ENCODE peak calls at places on chromosomes 16 and 17, in eight cellular contexts. M is adipocyte, K is GM23248, G is brain microvascular endothelial cell, V is endothelial cell of umbilical vein, B is transverse colon, W is SK-N-SH, Q is left ventricle myocardium inferior. E is an unnamed sample. For H3K27me3, the result is how much of the 10 kb centered on the place peaks cover.

GRCh38 chr17:2871720-2872119 is 75.5 kb downstream of the RAP1GAP2 start:
- DNase-seq in V (no peak), M (no peak), W (no peak), Q (no peak), B (no peak), G (no peak), K (no peak), E (peak)

GRCh38 chr17:31595076-31595475 is 203.6 kb downstream of the RAB11FIP4 start:
- DNase-seq in M (peak), V (no peak), B (no peak), Q (no peak), W (no peak), K (peak), G (no peak), E (no peak)

GRCh38 chr16:54651851-54652770 is 278.6 kb upstream of the IRX5 start:
- DNase-seq in K (peak), G (no peak), V (no peak), W (no peak), Q (no peak), B (no peak), M (no peak), E (no peak)

GRCh38 chr17:16493470-16494048 is 1.6 kb upstream of the LRRC75A start:
- DNase-seq in V (no peak), B (no peak), M (no peak), Q (no peak), W (no peak), G (no peak), K (no peak), E (no peak)

GRCh38 chr17:7132511-7133094 is 18.0 kb upstream of the ASGR2 start:
- DNase-seq in M (no peak), V (peak), K (no peak), W (no peak), Q (no peak), B (peak), G (peak), E (no peak)

GRCh38 chr17:82094931-82095776 is 2.9 kb downstream of the FASN start:
- DNase-seq in M (no peak), K (no peak), B (no peak), W (no peak), V (no peak), Q (peak), G (no peak), E (no peak)

GRCh38 chr16:46885960-46886763 is 2.0 kb downstream of the GPT2 start:
- DNase-seq in G (no peak), W (peak), B (no peak), Q (no peak), M (peak), K (peak), V (no peak), E (peak)

GRCh38 chr17:76199466-76199865 is 40.8 kb downstream of the RNF157 start:
- DNase-seq in G (no peak), M (no peak), Q (no peak), V (no peak), K (no peak), B (no peak), W (no peak), E (no peak)

GRCh38 chr17:64004903-64005733 is 7.0 kb downstream of the PRR29 start:
- DNase-seq in B (no peak), G (no peak), Q (no peak), W (peak), K (no peak), V (no peak), M (no peak), E (no peak)

GRCh38 chr17:14118951-14119350 is 49.6 kb downstream of the COX10 start:
- DNase-seq in W (no peak), K (no peak), Q (no peak), V (no peak), G (no peak), M (no peak), B (no peak), E (no peak)

GRCh38 chr16:67431805-67432476 is 1.0 kb downstream of the HSD11B2 start:
- DNase-seq in M (no peak), G (no peak), Q (no peak), K (no peak), B (no peak), W (peak), V (no peak), E (no peak)

GRCh38 chr17:81518113-81518784 is 5.7 kb upstream of the ACTG1 start:
- DNase-seq in Q (no peak), M (peak), G (no peak), W (no peak), V (no peak), K (peak), B (peak), E (no peak)

GRCh38 chr17:63113167-63113566 is 147.1 kb downstream of the TANC2 start:
- DNase-seq in V (no peak), G (no peak), B (no peak), M (no peak), W (no peak), Q (no peak), K (no peak), E (no peak)

GRCh38 chr16:64679976-64680375 is 441.9 kb downstream of the CDH11 start:
- DNase-seq in W (no peak), B (no peak), V (no peak), Q (no peak), G (no peak), K (no peak), M (no peak), E (peak)

GRCh38 chr17:40373324-40373723 is 8.8 kb upstream of the GJD3 start:
- DNase-seq in Q (no peak), V (no peak), G (peak), K (peak), W (no peak), M (peak), B (no peak), E (peak)

GRCh38 chr16:64809876-64810629 is 311.8 kb downstream of the CDH11 start:
- DNase-seq in Q (no peak), W (no peak), G (no peak), B (no peak), K (no peak), M (no peak), V (no peak), E (no peak)

GRCh38 chr17:40582328-40582901 is 17.1 kb upstream of the CCR7 start:
- DNase-seq in M (no peak), G (no peak), W (no peak), V (peak), K (no peak), Q (peak), B (peak), E (peak)

GRCh38 chr16:80948886-80949502 is 57.7 kb downstream of the CMC2 start:
- DNase-seq in V (peak), G (no peak), W (peak), K (peak), B (peak), Q (peak), M (peak), E (no peak)

GRCh38 chr17:31085563-31085962 is 9.2 kb upstream of the NF1 start:
- DNase-seq in Q (no peak), M (peak), V (no peak), B (no peak), K (peak), G (peak), W (no peak), E (peak)

GRCh38 chr17:78826426-78826825 is 14.2 kb downstream of the USP36 start:
- DNase-seq in B (no peak), K (peak), G (peak), M (no peak), W (no peak), Q (no peak), V (no peak), E (no peak)

GRCh38 chr16:66984902-66985311 is 3.5 kb upstream of the CES4A start:
- DNase-seq in K (no peak), V (no peak), Q (no peak), G (no peak), W (no peak), B (no peak), M (no peak), E (no peak)

GRCh38 chr17:13792314-13792713 is 190.6 kb upstream of the HS3ST3A1 start:
- DNase-seq in W (no peak), V (no peak), K (peak), G (peak), Q (no peak), M (peak), B (no peak), E (no peak)

GRCh38 chr17:64315032-64315490 is 52.0 kb upstream of the TEX2 start:
- DNase-seq in M (peak), W (no peak), G (no peak), K (peak), B (peak), V (peak), Q (peak), E (no peak)

GRCh38 chr16:27304881-27305280 is 8.9 kb upstream of the IL4R start:
- DNase-seq in G (no peak), V (no peak), M (no peak), B (no peak), K (no peak), W (no peak), Q (no peak), E (no peak)

GRCh38 chr16:8795096-8795495 is 2.3 kb downstream of the TMEM186 start:
- DNase-seq in G (peak), K (no peak), W (no peak), B (no peak), M (no peak), V (no peak), Q (no peak), E (no peak)

GRCh38 chr17:64230551-64231408 is 32.3 kb downstream of the TEX2 start:
- DNase-seq in B (no peak), Q (no peak), V (peak), K (peak), W (no peak), G (peak), M (peak), E (peak)

GRCh38 chr16:70454221-70455034 is at the start of gene FCSK:
- DNase-seq in M (peak), K (peak), V (peak), W (peak), G (peak), Q (peak), B (peak), E (peak)

GRCh38 chr17:28333083-28333746 is 2.1 kb downstream of the IFT20 start:
- DNase-seq in M (no peak), V (no peak), W (no peak), G (no peak), Q (no peak), B (peak), K (peak), E (no peak)

GRCh38 chr16:72221216-72221995 is 49.5 kb upstream of the PMFBP1 start:
- DNase-seq in M (no peak), B (no peak), V (no peak), G (no peak), Q (no peak), K (peak), W (no peak), E (no peak)

GRCh38 chr16:9567674-9568073 is 476.2 kb downstream of the HAPSTR1 start:
- DNase-seq in G (no peak), M (no peak), V (no peak), K (no peak), W (no peak), B (no peak), Q (no peak), E (no peak)

GRCh38 chr16:49889725-49890397 is 33.9 kb upstream of the ZNF423 start:
- DNase-seq in V (no peak), G (no peak), K (no peak), M (no peak), W (no peak), Q (no peak), B (no peak), E (peak)

GRCh38 chr17:4444782-4445473 is 11.2 kb downstream of the SPNS3 start:
- DNase-seq in K (peak), W (peak), B (peak), V (no peak), G (no peak), Q (peak), M (peak), E (no peak)

GRCh38 chr17:55334881-55335523 is 70.2 kb downstream of the HLF start:
- DNase-seq in G (no peak), K (peak), W (no peak), V (no peak), B (no peak), M (no peak), Q (no peak), E (no peak)

GRCh38 chr17:27326051-27326450 is 32.1 kb downstream of the WSB1 start:
- DNase-seq in Q (no peak), W (no peak), M (no peak), K (no peak), B (no peak), G (no peak), V (no peak), E (no peak)

GRCh38 chr16:8859913-8860881 is 8.6 kb downstream of the CARHSP1 start:
- DNase-seq in G (peak), B (peak), W (no peak), Q (peak), K (peak), M (peak), V (peak), E (no peak)

GRCh38 chr16:81181013-81181720 is 57.3 kb upstream of the BCO1 start:
- DNase-seq in W (no peak), B (peak), V (peak), G (peak), M (peak), K (peak), Q (peak), E (peak)

GRCh38 chr17:80112471-80113032 is 11.2 kb downstream of the GAA start:
- DNase-seq in Q (no peak), B (no peak), K (no peak), M (no peak), G (no peak), V (no peak), W (no peak), E (no peak)

GRCh38 chr17:64095144-64095882 is 34.6 kb downstream of the ERN1 start:
- DNase-seq in K (no peak), Q (no peak), G (no peak), W (no peak), V (no peak), B (no peak), M (no peak), E (peak)

GRCh38 chr17:74739227-74739831 is 2.3 kb downstream of the RAB37 start:
- DNase-seq in K (no peak), B (no peak), G (no peak), Q (no peak), M (no peak), V (no peak), W (no peak), E (no peak)

GRCh38 chr17:74742978-74743545 is 5.4 kb upstream of the NHERF1 start:
- DNase-seq in K (no peak), V (no peak), M (no peak), B (no peak), Q (peak), W (no peak), G (no peak), E (no peak)

GRCh38 chr17:74742153-74742515 is 5.1 kb downstream of the RAB37 start:
- DNase-seq in B (peak), V (peak), M (peak), W (no peak), Q (peak), G (no peak), K (no peak), E (no peak)

GRCh38 chr17:74738051-74738996 is 1.3 kb downstream of the RAB37 start:
- DNase-seq in G (no peak), W (no peak), Q (peak), M (no peak), B (peak), K (no peak), V (no peak), E (no peak)

DNA sequence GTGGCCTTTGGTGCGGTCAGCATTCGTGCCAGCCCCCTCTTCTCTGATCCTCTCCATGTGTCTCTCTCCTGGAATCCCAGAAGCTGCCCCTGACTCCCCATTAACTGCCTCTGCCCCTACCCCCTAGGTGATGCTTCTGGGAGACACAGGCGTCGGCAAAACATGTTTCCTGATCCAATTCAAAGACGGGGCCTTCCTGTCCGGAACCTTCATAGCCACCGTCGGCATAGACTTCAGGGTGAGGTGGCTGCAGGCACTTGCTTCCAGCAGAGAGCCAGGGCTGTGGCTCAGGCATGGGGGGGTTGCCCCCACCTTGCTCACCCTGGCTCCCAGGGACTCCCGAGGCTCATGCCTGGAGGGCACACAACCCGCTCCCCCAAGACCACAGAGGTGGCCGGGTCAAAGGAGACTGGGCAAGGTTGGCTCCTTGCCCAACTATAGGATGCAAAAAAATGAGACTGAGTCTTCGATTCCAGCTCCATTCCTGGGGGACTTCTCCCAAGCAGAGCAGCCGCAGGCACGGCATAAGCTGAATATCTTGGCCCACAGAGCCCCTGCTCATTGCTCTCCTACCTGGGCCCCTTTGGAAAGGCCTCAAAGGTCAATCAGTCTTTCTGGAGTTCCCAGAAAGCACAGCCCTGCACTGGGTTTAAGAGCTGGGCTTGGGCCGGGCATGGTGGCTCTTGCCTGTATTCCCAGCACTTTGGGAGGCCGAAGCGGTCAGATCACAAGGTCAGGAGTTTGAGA is 3.8 kb downstream of the RAB37 start:
- DNase-seq in M (no peak), W (no peak), V (no peak), Q (peak), K (no peak), G (no peak), B (no peak), E (no peak)
- H3K27me3 ChIP-seq in M (half or more), W (under half), V (under half), Q (half or more), K (under half), G (under half), B (under half), E (under half)

GRCh38 chr17:49915670-49916069 is 53.3 kb upstream of the DLX4 start:
- DNase-seq in K (no peak), W (no peak), B (no peak), V (no peak), Q (no peak), M (no peak), G (no peak), E (no peak)

GRCh38 chr17:49914096-49914490 is 54.9 kb upstream of the DLX4 start:
- DNase-seq in K (no peak), M (no peak), G (no peak), B (no peak), W (no peak), V (no peak), Q (no peak), E (no peak)

GRCh38 chr17:49915260-49915659 is 53.7 kb upstream of the DLX4 start:
- DNase-seq in G (no peak), M (no peak), V (no peak), K (no peak), B (no peak), Q (no peak), W (no peak), E (no peak)

GRCh38 chr17:49913226-49914095 is 55.5 kb upstream of the DLX4 start:
- DNase-seq in Q (no peak), K (peak), B (no peak), M (no peak), W (no peak), G (peak), V (no peak), E (peak)

GRCh38 chr17:49914664-49915063 is 54.3 kb upstream of the DLX4 start:
- DNase-seq in W (no peak), G (no peak), V (no peak), B (no peak), K (no peak), Q (no peak), M (no peak), E (no peak)
- H3K27me3 ChIP-seq in W (half or more), G (under half), V (half or more), B (half or more), K (under half), Q (half or more), M (under half), E (half or more)

GRCh38 chr17:66833201-66833600 is 1.7 kb upstream of the CACNG5 start:
- DNase-seq in G (no peak), W (no peak), M (no peak), B (no peak), V (no peak), K (no peak), Q (no peak), E (no peak)

GRCh38 chr17:66834426-66834918 is 445 bp upstream of the CACNG5 start:
- DNase-seq in K (no peak), W (no peak), B (no peak), M (no peak), G (no peak), V (no peak), Q (no peak), E (no peak)

GRCh38 chr17:66835476-66835875 is 559 bp downstream of the CACNG5 start:
- DNase-seq in K (no peak), Q (no peak), B (no peak), G (no peak), W (peak), V (no peak), M (no peak), E (no peak)

GRCh38 chr17:66836063-66837005 is 1.4 kb downstream of the CACNG5 start:
- DNase-seq in B (no peak), Q (no peak), M (no peak), K (no peak), G (no peak), V (no peak), W (no peak), E (no peak)

GRCh38 chr17:66834919-66835454 is at the start of gene CACNG5:
- DNase-seq in B (no peak), K (no peak), W (peak), Q (no peak), G (no peak), M (no peak), V (no peak), E (no peak)
- H3K27me3 ChIP-seq in B (half or more), K (half or more), W (half or more), Q (half or more), G (under half), M (half or more), V (under half), E (under half)

GRCh38 chr17:45427181-45427835 is 5.4 kb downstream of the ARHGAP27 start:
- DNase-seq in B (no peak), M (no peak), W (peak), V (no peak), Q (no peak), G (no peak), K (no peak), E (no peak)
- H3K27me3 ChIP-seq in B (under half), M (under half), W (under half), V (under half), Q (under half), G (under half), K (under half), E (under half)

GRCh38 chr17:45745843-45746494 is 38.2 kb upstream of the CRHR1 start:
- DNase-seq in Q (no peak), W (no peak), G (no peak), B (no peak), M (no peak), K (no peak), V (no peak), E (no peak)
- H3K27me3 ChIP-seq in Q (half or more), W (under half), G (under half), B (under half), M (half or more), K (under half), V (under half), E (under half)

DNA sequence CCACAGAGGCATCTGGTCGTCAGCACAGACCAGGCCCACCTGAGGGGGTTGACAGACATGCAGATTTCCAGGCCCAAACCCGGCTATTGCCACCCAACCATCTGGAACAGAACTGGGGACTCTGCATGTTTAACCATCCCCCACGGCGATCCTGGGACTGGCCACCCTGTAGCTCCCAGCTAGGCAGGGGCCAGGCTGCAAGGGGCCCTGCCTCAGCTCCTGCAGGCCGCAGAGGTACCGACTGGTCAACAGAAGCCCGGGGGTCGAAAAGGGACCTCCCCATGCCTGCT is 223.5 kb upstream of the TNRC6C start:
- DNase-seq in Q (no peak), G (no peak), V (no peak), M (no peak), K (no peak), W (peak), B (no peak), E (no peak)
- H3K27me3 ChIP-seq in Q (under half), G (under half), V (under half), M (under half), K (half or more), W (under half), B (under half), E (under half)

GRCh38 chr16:2198283-2198682 is 1.9 kb upstream of the CASKIN1 start:
- DNase-seq in G (no peak), M (no peak), Q (no peak), V (no peak), K (no peak), B (no peak), W (no peak), E (no peak)

GRCh38 chr16:2196981-2197511 is 641 bp upstream of the CASKIN1 start:
- DNase-seq in V (no peak), W (no peak), K (peak), B (no peak), Q (no peak), M (no peak), G (no peak), E (no peak)

GRCh38 chr16:2196162-2196980 is at the start of gene CASKIN1:
- DNase-seq in G (no peak), B (no peak), V (no peak), Q (no peak), K (peak), M (peak), W (peak), E (no peak)

GRCh38 chr16:2199095-2199494 is 2.7 kb upstream of the CASKIN1 start:
- DNase-seq in M (no peak), B (no peak), Q (no peak), V (no peak), W (no peak), K (no peak), G (no peak), E (no peak)

GRCh38 chr16:2197765-2198164 is 1.4 kb upstream of the CASKIN1 start:
- DNase-seq in G (no peak), Q (no peak), K (no peak), B (no peak), W (no peak), M (no peak), V (no peak), E (no peak)
- H3K27me3 ChIP-seq in G (under half), Q (half or more), K (under half), B (half or more), W (under half), M (half or more), V (under half), E (half or more)